ENCODE peak calls at places on chromosomes 6 and 20, in eight cellular contexts. J, T, D, B, W, M, K and Q are unnamed samples.
A peak's percentile ranks its signal among the peaks of the same experiment; 100 is the strongest.

GRCh38 chr6:33670971-33671370 is 40.5 kb downstream of the UQCC2 start:
- DNase-seq in T (peak; percentile 51), B (no peak), J (no peak), M (no peak), D (peak; percentile 86), K (no peak), W (no peak), Q (no peak)

GRCh38 chr20:36270744-36271638 is 34.7 kb downstream of the AAR2 start:
- DNase-seq in M (no peak), T (no peak), K (no peak), B (no peak), J (no peak), D (no peak), W (peak; percentile 50), Q (no peak)

GRCh38 chr6:144899161-144899560 is 614.0 kb downstream of the UTRN start:
- DNase-seq in W (no peak), B (peak; percentile 67), T (no peak), K (no peak), M (no peak), D (no peak), J (no peak), Q (no peak)

GRCh38 chr20:23596856-23597255 is 8.9 kb downstream of the CST9 start:
- DNase-seq in W (no peak), T (no peak), D (no peak), M (no peak), B (no peak), K (no peak), J (no peak), Q (no peak)

GRCh38 chr6:156776470-156776840 is 723 bp upstream of the ARID1B start:
- DNase-seq in J (no peak), B (peak; percentile 44), W (no peak), K (no peak), T (no peak), M (no peak), D (no peak), Q (no peak)

GRCh38 chr6:54291146-54291545 is 17.1 kb upstream of the TINAG start:
- DNase-seq in D (no peak), K (no peak), W (no peak), B (peak; percentile 70), M (no peak), T (no peak), J (no peak), Q (no peak)

GRCh38 chr20:54223285-54223684 is 15.4 kb downstream of the PFDN4 start:
- DNase-seq in T (no peak), M (no peak), K (no peak), B (no peak), D (no peak), W (no peak), J (no peak), Q (no peak)

GRCh38 chr6:147586044-147586443 is 77.6 kb downstream of the SAMD5 start:
- DNase-seq in B (peak; percentile 55), T (peak; percentile 73), M (no peak), J (peak; percentile 55), K (no peak), D (no peak), W (no peak), Q (no peak)

GRCh38 chr6:167996424-167997199 is 859 bp upstream of the KIF25 start:
- DNase-seq in K (no peak), M (no peak), T (no peak), J (no peak), D (no peak), W (no peak), B (no peak), Q (no peak)

GRCh38 chr20:5065489-5066383 is 54.0 kb downstream of the PCNA start:
- DNase-seq in D (no peak), T (peak; percentile 64), M (peak; percentile 88), K (peak; percentile 87), B (peak; percentile 97), J (peak; percentile 70), W (peak; percentile 68), Q (peak; percentile 86)

GRCh38 chr20:35319206-35320197 is 27.3 kb upstream of the FAM83C start:
- DNase-seq in T (no peak), D (peak; percentile 45), B (peak; percentile 89), K (no peak), M (no peak), J (no peak), W (no peak), Q (no peak)

GRCh38 chr6:113352029-113352801 is 504.9 kb upstream of the MARCKS start:
- DNase-seq in M (peak; percentile 90), D (no peak), W (no peak), K (no peak), B (peak; percentile 84), J (no peak), T (no peak), Q (no peak)

GRCh38 chr6:119511024-119511423 is 161.5 kb upstream of the MAN1A1 start:
- DNase-seq in T (no peak), B (no peak), M (no peak), W (no peak), K (no peak), D (no peak), J (no peak), Q (no peak)

GRCh38 chr20:53492212-53492611 is 101.4 kb downstream of the ZNF217 start:
- DNase-seq in J (no peak), T (no peak), K (no peak), W (no peak), D (no peak), B (no peak), M (no peak), Q (no peak)

GRCh38 chr6:126919947-126920346 is 198.5 kb upstream of the RSPO3 start:
- DNase-seq in M (no peak), J (no peak), D (no peak), K (no peak), B (peak; percentile 99), W (no peak), T (no peak), Q (no peak)

GRCh38 chr6:109443425-109443950 is 3.0 kb downstream of the SMPD2 start:
- DNase-seq in T (no peak), K (no peak), M (no peak), W (no peak), D (no peak), B (no peak), J (no peak), Q (no peak)

GRCh38 chr6:109442393-109442924 is 1.9 kb downstream of the SMPD2 start:
- DNase-seq in K (no peak), B (no peak), W (no peak), J (no peak), M (no peak), T (no peak), D (no peak), Q (no peak)

GRCh38 chr6:109445382-109445781 is 4.9 kb downstream of the SMPD2 start:
- DNase-seq in W (no peak), B (no peak), J (no peak), T (no peak), M (no peak), D (peak; percentile 24), K (no peak), Q (no peak)

GRCh38 chr6:109441069-109441816 is 719 bp downstream of the SMPD2 start:
- DNase-seq in W (peak; percentile 76), B (peak; percentile 47), D (peak; percentile 51), T (peak; percentile 63), K (peak; percentile 73), M (no peak), J (peak; percentile 58), Q (peak; percentile 88)

DNA sequence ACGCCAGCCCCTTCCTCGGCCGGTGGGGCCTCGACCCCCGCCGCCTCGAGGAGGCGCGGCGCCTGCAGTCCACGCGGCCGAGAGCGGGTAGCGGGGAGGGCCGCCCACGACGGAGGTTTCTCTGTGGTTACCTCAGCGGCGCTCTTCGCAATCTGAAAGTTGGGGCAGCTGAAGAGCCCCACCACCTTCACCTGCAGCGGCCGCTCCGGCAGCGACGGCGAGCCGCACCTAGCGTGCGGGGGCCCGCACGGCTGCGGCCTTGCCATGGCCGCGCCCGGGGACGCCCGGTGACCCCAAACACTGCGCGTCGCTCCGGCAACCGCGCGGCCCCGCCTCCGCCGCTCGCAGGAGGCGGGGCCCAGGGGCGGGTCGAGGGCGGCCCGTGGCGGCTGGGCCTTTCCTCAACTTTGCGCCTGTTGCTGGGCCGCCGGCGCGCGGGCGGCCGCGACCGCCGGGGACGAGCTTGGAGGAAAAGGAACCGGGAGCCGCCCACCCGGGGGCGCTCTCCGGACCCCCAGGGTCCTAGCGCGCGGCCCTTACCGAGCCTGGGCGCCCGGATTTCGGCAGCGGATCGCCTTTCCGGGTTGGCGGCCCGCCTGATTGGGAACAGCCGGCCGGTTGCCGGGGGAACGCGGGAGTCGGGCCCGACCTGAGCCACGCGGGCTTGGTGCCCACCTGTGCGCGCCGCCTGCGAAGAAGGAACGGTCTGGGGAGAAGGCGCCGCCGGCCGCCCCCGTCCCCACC is at the start of the genes PPIL6 and SMPD2:
- DNase-seq in M (peak; percentile 70), D (peak; percentile 95), T (peak; percentile 92), W (peak; percentile 95), K (peak; percentile 93), J (peak; percentile 92), B (peak; percentile 87), Q (peak; percentile 97)
- TF ChIP-seq POLR2A in M (no peak), D (peak; percentile 75), T (peak; percentile 8), W (no peak), K (peak; percentile 29), J (peak; percentile 75), B (peak; percentile 61), Q (no peak)

DNA sequence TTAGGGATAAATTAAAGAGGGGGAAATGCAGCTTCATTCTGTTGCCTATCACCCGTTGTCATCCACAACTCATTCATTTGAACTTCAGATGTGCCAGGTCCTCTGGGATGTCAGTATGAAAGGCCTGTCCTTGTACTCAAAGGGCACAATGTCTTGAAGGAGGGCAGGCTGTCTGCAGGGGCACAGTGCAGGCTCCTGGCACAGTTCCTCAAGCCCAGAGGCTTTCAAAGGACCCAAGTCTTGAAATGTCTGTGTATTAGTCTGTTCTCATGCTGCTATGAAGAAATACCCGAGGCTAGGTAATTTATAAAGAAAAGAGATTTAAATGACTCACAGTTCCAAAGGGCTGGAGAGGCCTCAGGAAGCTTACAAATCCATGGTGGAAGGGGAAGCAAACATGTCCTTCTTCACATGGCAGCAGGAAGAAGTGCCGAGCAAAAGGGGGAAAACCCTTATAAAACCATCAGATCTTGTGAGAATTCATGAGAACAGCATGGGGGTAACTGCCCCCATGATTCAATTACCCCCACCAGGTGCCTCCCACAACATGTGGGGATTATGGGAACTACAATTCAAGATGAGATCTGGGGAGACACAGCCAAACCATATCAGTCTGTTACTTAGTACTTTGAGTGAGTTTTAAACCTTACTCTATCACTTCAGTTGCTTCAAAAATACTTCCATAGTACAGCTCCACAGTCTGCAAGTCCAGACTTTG is 9.4 kb downstream of the SNX9 start:
- DNase-seq in J (no peak), B (peak; percentile 56), W (no peak), D (no peak), T (no peak), M (no peak), K (no peak), Q (no peak)
- TF ChIP-seq POLR2A in J (no peak), B (no peak), W (no peak), D (no peak), T (no peak), M (no peak), K (no peak), Q (no peak)

GRCh38 chr6:139766796-139767195 is 392.3 kb upstream of the CITED2 start:
- DNase-seq in W (no peak), D (no peak), J (no peak), T (no peak), M (no peak), B (no peak), K (no peak), Q (no peak)
- TF ChIP-seq POLR2A in W (no peak), D (no peak), J (no peak), T (no peak), M (no peak), B (no peak), K (no peak), Q (no peak)

GRCh38 chr6:117050301-117050700 is 173.3 kb downstream of the RFX6 start:
- DNase-seq in T (no peak), M (no peak), J (no peak), W (no peak), D (no peak), K (no peak), B (no peak), Q (no peak)
- TF ChIP-seq POLR2A in T (no peak), M (no peak), J (no peak), W (no peak), D (no peak), K (no peak), B (no peak), Q (no peak)